ENCODE peak calls at places on chromosomes 7 and 10, in four cellular contexts. One of them, this sample, is unnamed.

GRCh38 chr7:90248706-90249105 is 3.7 kb downstream of the CFAP69 start:
- DNase-seq in HepG2: no peak
- DNase-seq in GM12878: no peak
- DNase-seq in K562: no peak
- DNase-seq in this sample: no peak

GRCh38 chr10:60989400-60989876 is 45.5 kb upstream of the RHOBTB1 start:
- DNase-seq in K562: no peak
- DNase-seq in HepG2: peak; percentile 33
- DNase-seq in GM12878: peak; percentile 28
- DNase-seq in this sample: no peak

GRCh38 chr10:13816195-13816926 is 229.6 kb downstream of the PRPF18 start:
- DNase-seq in HepG2: no peak
- DNase-seq in K562: no peak
- DNase-seq in GM12878: no peak
- DNase-seq in this sample: no peak

GRCh38 chr10:47311193-47311899 is 10.9 kb upstream of the GDF2 start:
- DNase-seq in GM12878: no peak
- DNase-seq in HepG2: no peak
- DNase-seq in K562: peak; percentile 56
- DNase-seq in this sample: no peak

GRCh38 chr10:100364735-100365391 is 17.8 kb downstream of the SCD start:
- DNase-seq in HepG2: peak; percentile 72
- DNase-seq in K562: no peak
- DNase-seq in GM12878: no peak
- DNase-seq in this sample: peak; percentile 86

GRCh38 chr7:127154101-127154500 is 98.6 kb downstream of the GRM8 start:
- DNase-seq in K562: no peak
- DNase-seq in HepG2: no peak
- DNase-seq in GM12878: no peak
- DNase-seq in this sample: peak; percentile 25

GRCh38 chr7:73941836-73942551 is 81.0 kb downstream of the TMEM270 start:
- DNase-seq in HepG2: peak; percentile 5
- DNase-seq in K562: no peak
- DNase-seq in GM12878: no peak
- DNase-seq in this sample: no peak

GRCh38 chr7:131424219-131424822 is 96.6 kb downstream of the MKLN1 start:
- DNase-seq in GM12878: peak; percentile 4
- DNase-seq in HepG2: peak; percentile 9
- DNase-seq in K562: no peak
- DNase-seq in this sample: peak; percentile 16

GRCh38 chr7:8261711-8262695 is at the start of gene ICA1:
- DNase-seq in HepG2: no peak
- DNase-seq in K562: peak; percentile 78
- DNase-seq in GM12878: no peak
- DNase-seq in this sample: peak; percentile 89

GRCh38 chr7:66930341-66930740 is 9.3 kb downstream of the TMEM248 start:
- DNase-seq in GM12878: no peak
- DNase-seq in K562: peak; percentile 73
- DNase-seq in HepG2: no peak
- DNase-seq in this sample: peak; percentile 84

GRCh38 chr7:4739528-4739992 is 35.9 kb upstream of the AP5Z1 start:
- DNase-seq in GM12878: no peak
- DNase-seq in HepG2: peak; percentile 84
- DNase-seq in K562: peak; percentile 58
- DNase-seq in this sample: no peak

GRCh38 chr10:52232561-52233350 is 81.3 kb upstream of the DKK1 start:
- DNase-seq in GM12878: no peak
- DNase-seq in HepG2: peak; percentile 7
- DNase-seq in K562: no peak
- DNase-seq in this sample: no peak

GRCh38 chr7:66050990-66051424 is 24.6 kb upstream of the ASL start:
- DNase-seq in GM12878: no peak
- DNase-seq in HepG2: peak; percentile 82
- DNase-seq in K562: no peak
- DNase-seq in this sample: no peak

GRCh38 chr10:24603333-24603732 is 120.4 kb downstream of the ARHGAP21 start:
- DNase-seq in K562: no peak
- DNase-seq in GM12878: no peak
- DNase-seq in HepG2: no peak
- DNase-seq in this sample: no peak

GRCh38 chr7:23894891-23895569 is 185.0 kb downstream of the STK31 start:
- DNase-seq in K562: no peak
- DNase-seq in HepG2: no peak
- DNase-seq in GM12878: no peak
- DNase-seq in this sample: no peak

GRCh38 chr7:116161733-116162132 is 48.6 kb upstream of the TES start:
- DNase-seq in K562: no peak
- DNase-seq in GM12878: no peak
- DNase-seq in HepG2: no peak
- DNase-seq in this sample: peak; percentile 80

GRCh38 chr7:101066858-101067227 is 18.4 kb upstream of the TRIM56 start:
- DNase-seq in HepG2: no peak
- DNase-seq in GM12878: no peak
- DNase-seq in K562: no peak
- DNase-seq in this sample: no peak

GRCh38 chr10:36211856-36212255 is 569.8 kb upstream of the FZD8 start:
- DNase-seq in HepG2: no peak
- DNase-seq in GM12878: no peak
- DNase-seq in K562: no peak
- DNase-seq in this sample: no peak

GRCh38 chr7:150368884-150369739 is 490 bp downstream of the REPIN1 start:
- DNase-seq in K562: peak; percentile 46
- DNase-seq in HepG2: peak; percentile 77
- DNase-seq in GM12878: no peak
- DNase-seq in this sample: peak; percentile 94

GRCh38 chr10:31978158-31978483 is 49.5 kb upstream of the ARHGAP12 start:
- DNase-seq in K562: no peak
- DNase-seq in GM12878: no peak
- DNase-seq in HepG2: no peak
- DNase-seq in this sample: no peak

GRCh38 chr7:28684729-28685211 is 272.5 kb downstream of the CREB5 start:
- DNase-seq in K562: no peak
- DNase-seq in GM12878: no peak
- DNase-seq in HepG2: no peak
- DNase-seq in this sample: no peak

GRCh38 chr7:90178592-90179279 is 24.5 kb downstream of the STEAP1 start:
- DNase-seq in HepG2: peak; percentile 41
- DNase-seq in K562: no peak
- DNase-seq in GM12878: peak; percentile 65
- DNase-seq in this sample: no peak

GRCh38 chr7:69663911-69664310 is 65.6 kb downstream of the AUTS2 start:
- DNase-seq in K562: no peak
- DNase-seq in GM12878: no peak
- DNase-seq in HepG2: no peak
- DNase-seq in this sample: no peak

DNA sequence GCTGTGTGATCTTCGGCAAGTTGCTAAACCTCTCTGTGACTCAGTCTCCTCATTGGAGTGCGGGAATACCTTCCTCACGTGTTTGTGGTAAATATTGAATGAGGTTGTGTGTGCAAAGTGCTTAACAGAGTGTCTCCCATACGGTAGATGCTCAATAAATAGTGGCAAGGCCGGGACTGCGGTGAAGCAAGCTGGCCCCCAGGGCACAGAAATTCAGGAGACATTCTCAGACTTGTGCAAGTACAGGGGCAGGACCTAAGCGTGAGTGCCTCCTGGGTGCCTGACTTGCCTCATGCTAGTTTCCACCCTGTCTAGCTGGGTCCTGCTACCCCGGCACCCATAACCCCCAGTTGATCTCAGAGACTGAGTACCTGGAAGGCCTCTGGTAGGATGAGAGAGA is 97.8 kb downstream of the CDH23 start:
- DNase-seq in K562: no peak
- DNase-seq in GM12878: no peak
- DNase-seq in HepG2: no peak
- DNase-seq in this sample: no peak
- TF ChIP-seq CREB1 in K562: no peak
- TF ChIP-seq CREB1 in GM12878: no peak
- TF ChIP-seq CREB1 in HepG2: no peak
- TF ChIP-seq CREB1 in this sample: no peak

GRCh38 chr10:116992183-116992582 is 12.8 kb downstream of the SHTN1 start:
- DNase-seq in HepG2: no peak
- DNase-seq in K562: no peak
- DNase-seq in GM12878: no peak
- DNase-seq in this sample: peak; percentile 53
- H3K4me1 ChIP-seq in HepG2: peaks cover 26% of the 10 kb centered on the region
- H3K4me1 ChIP-seq in K562: no peaks in the 10 kb centered on the region
- H3K4me1 ChIP-seq in GM12878: no peaks in the 10 kb centered on the region
- H3K4me1 ChIP-seq in this sample: peaks cover 32% of the 10 kb centered on the region

DNA sequence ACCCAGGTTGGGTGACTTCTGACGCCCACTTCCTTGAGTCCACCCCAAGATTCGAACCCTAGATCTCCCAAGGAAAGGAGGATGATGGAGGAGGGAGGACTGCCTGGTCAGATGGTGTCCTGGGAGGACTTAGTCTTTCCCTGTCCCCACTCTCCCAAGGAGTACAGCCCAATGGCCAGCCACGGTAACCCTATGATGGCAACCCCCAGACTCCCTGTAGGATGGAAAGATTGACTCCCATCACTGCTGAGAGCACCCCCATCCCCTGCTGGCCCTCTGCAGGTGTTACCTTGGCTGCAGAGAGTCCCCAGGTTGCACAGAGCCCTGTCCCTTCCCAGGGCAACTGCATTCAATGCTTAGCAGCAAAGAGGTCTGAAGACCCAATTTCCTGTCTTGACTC is 50.6 kb upstream of the OCM2 start:
- DNase-seq in HepG2: no peak
- DNase-seq in K562: no peak
- DNase-seq in GM12878: no peak
- DNase-seq in this sample: no peak
- TF ChIP-seq REST in HepG2: no peak
- TF ChIP-seq REST in K562: no peak
- TF ChIP-seq REST in GM12878: no peak
- TF ChIP-seq REST in this sample: no peak

GRCh38 chr10:97058521-97058920 is 127.2 kb downstream of the SLIT1 start:
- DNase-seq in GM12878: no peak
- DNase-seq in K562: no peak
- DNase-seq in HepG2: no peak
- DNase-seq in this sample: no peak
- TF ChIP-seq CREB1 in GM12878: no peak
- TF ChIP-seq CREB1 in K562: no peak
- TF ChIP-seq CREB1 in HepG2: no peak
- TF ChIP-seq CREB1 in this sample: no peak